ENCODE peak calls at places on chromosomes 6 and 20, in ten cellular contexts. S is frontal cortex; F is posterior cingulate gyrus; N is activated T-cell treated with anti-CD3 and anti-CD28 coated beads for 1 hour; E is OCI-LY7; D is GOT3; R is effector CD4-positive, alpha-beta T cell; Z is stimulated activated CD4-positive, alpha-beta T cell treated with anti-CD3 and anti-CD28 coated beads, Interleukin-1b, Interleukin-23, amount 100 ng/mL, for 24 hours; P is HFF-Myc; Y is NCI-H2171. K is an unnamed sample.

GRCh38 chr6:107713214-107713962 is 110.7 kb downstream of the SCML4 start:
- DNase-seq in N (no peak), Y (no peak), F (no peak), S (no peak), R (no peak), P (no peak), E (peak), Z (no peak), D (no peak), K (no peak)

GRCh38 chr6:138485586-138486248 is 13.6 kb downstream of the NHSL1 start:
- DNase-seq in Y (no peak), S (no peak), F (no peak), Z (no peak), R (no peak), N (no peak), P (no peak), D (no peak), E (no peak), K (no peak)

GRCh38 chr6:20811112-20811746 is 277.0 kb downstream of the CDKAL1 start:
- DNase-seq in N (no peak), Y (peak), R (no peak), S (no peak), E (no peak), F (no peak), P (peak), D (peak), Z (no peak), K (peak)

GRCh38 chr6:125050663-125051318 is 88.6 kb downstream of the RNF217 start:
- DNase-seq in E (no peak), Z (no peak), N (no peak), P (no peak), R (no peak), D (no peak), F (no peak), Y (peak), S (no peak), K (no peak)

GRCh38 chr20:2741463-2741862 is 48.9 kb downstream of the EBF4 start:
- DNase-seq in Z (no peak), F (no peak), E (no peak), S (no peak), P (no peak), Y (no peak), D (no peak), R (peak), N (no peak), K (no peak)

GRCh38 chr20:36856691-36857635 is 19.0 kb upstream of the TLDC2 start:
- DNase-seq in Y (no peak), S (no peak), F (no peak), R (no peak), Z (no peak), E (peak), D (no peak), P (no peak), N (peak), K (no peak)

GRCh38 chr6:116561377-116562018 is 7.9 kb downstream of the CALHM4 start:
- DNase-seq in S (peak), D (peak), E (peak), R (peak), N (peak), Z (no peak), F (peak), P (peak), Y (peak), K (peak)

GRCh38 chr6:167746377-167747151 is 80.1 kb upstream of the AFDN start:
- DNase-seq in S (no peak), E (no peak), P (no peak), D (no peak), N (no peak), R (no peak), F (no peak), Z (no peak), Y (no peak), K (no peak)

GRCh38 chr6:127938701-127939100 is 37.8 kb upstream of the THEMIS start:
- DNase-seq in P (peak), F (no peak), R (no peak), Z (no peak), S (no peak), D (no peak), Y (no peak), E (no peak), N (no peak), K (peak)

GRCh38 chr6:63352587-63353281 is 33.0 kb upstream of the LGSN start:
- DNase-seq in P (no peak), N (no peak), S (no peak), D (no peak), Z (no peak), F (no peak), E (peak), R (no peak), Y (no peak), K (no peak)

K was measured in SK-N-MC.